ENCODE peak calls at places on chromosomes 12 and 14, in ten cellular contexts. P is epithelial cell of esophagus, S is HCT116, A is Calu3, I is HFFc6, R is adrenal gland, C is body of pancreas, D is MCF 10A, L is RWPE1, W is tibial nerve. H is an unnamed sample.

GRCh38 chr14:70642313-70643235 is 858 bp downstream of the TTC9 start:
- DNase-seq in W (no peak), R (no peak), A (peak), C (no peak), S (no peak), D (no peak), L (no peak), P (no peak), I (no peak), H (peak)

GRCh38 chr12:47709277-47710048 is 3.6 kb upstream of the RPAP3 start:
- DNase-seq in C (no peak), W (no peak), P (no peak), A (no peak), R (no peak), I (peak), L (no peak), D (no peak), S (no peak), H (no peak)

GRCh38 chr12:132497514-132498405 is 7.8 kb downstream of the FBRSL1 start:
- DNase-seq in C (no peak), A (no peak), P (no peak), I (no peak), D (no peak), W (no peak), L (no peak), R (no peak), S (no peak), H (no peak)

GRCh38 chr14:61517861-61518802 is 177.2 kb upstream of the HIF1A start:
- DNase-seq in R (no peak), S (no peak), L (no peak), W (no peak), P (no peak), I (no peak), D (no peak), C (peak), A (no peak), H (no peak)

GRCh38 chr12:109885616-109886015 is 5.3 kb upstream of the GLTP start:
- DNase-seq in W (no peak), S (no peak), R (no peak), L (no peak), I (no peak), A (no peak), P (peak), D (peak), C (no peak), H (no peak)

GRCh38 chr14:99663716-99664635 is 19.0 kb downstream of the HHIPL1 start:
- DNase-seq in I (no peak), W (no peak), S (no peak), R (no peak), P (no peak), L (no peak), D (no peak), C (no peak), A (no peak), H (no peak)

GRCh38 chr12:32997471-32997870 is 100.9 kb upstream of the PKP2 start:
- DNase-seq in A (no peak), I (no peak), D (no peak), L (no peak), W (no peak), S (no peak), R (no peak), P (peak), C (no peak), H (no peak)

GRCh38 chr12:46660276-46660675 is 165.5 kb downstream of the SLC38A4 start:
- DNase-seq in L (no peak), W (no peak), I (no peak), A (no peak), S (no peak), D (no peak), C (no peak), P (peak), R (no peak), H (no peak)

GRCh38 chr14:71130491-71131179 is 223.4 kb downstream of the PCNX1 start:
- DNase-seq in I (peak), S (no peak), P (peak), D (peak), R (peak), L (no peak), C (no peak), A (peak), W (no peak), H (peak)

GRCh38 chr14:79419571-79420327 is 791.6 kb downstream of the DIO2 start:
- DNase-seq in W (no peak), L (no peak), D (no peak), R (no peak), S (no peak), C (no peak), P (peak), A (no peak), I (no peak), H (no peak)

GRCh38 chr14:88248606-88249005 is 74.5 kb downstream of the KCNK10 start:
- DNase-seq in C (peak), L (no peak), P (peak), R (no peak), A (no peak), S (no peak), D (no peak), W (no peak), I (no peak), H (no peak)

GRCh38 chr12:25017336-25017735 is 68.4 kb upstream of the BCAT1 start:
- DNase-seq in S (no peak), P (peak), L (no peak), D (peak), C (no peak), W (no peak), I (peak), A (no peak), R (no peak), H (no peak)

GRCh38 chr12:118742426-118742825 is 238.9 kb upstream of the SRRM4 start:
- DNase-seq in S (no peak), L (no peak), W (no peak), I (no peak), R (no peak), A (no peak), P (no peak), C (no peak), D (no peak), H (no peak)

GRCh38 chr12:70692681-70693288 is 55.6 kb upstream of the PTPRB start:
- DNase-seq in C (no peak), A (no peak), W (no peak), D (peak), I (peak), L (peak), R (no peak), S (peak), P (peak), H (no peak)

GRCh38 chr12:1424674-1425395 is 169.5 kb downstream of the FBXL14 start:
- DNase-seq in I (no peak), A (no peak), S (no peak), L (no peak), W (no peak), C (no peak), D (no peak), P (no peak), R (no peak), H (no peak)

GRCh38 chr12:68675098-68675842 is 11.5 kb upstream of the NUP107 start:
- DNase-seq in S (no peak), A (no peak), C (peak), P (no peak), I (peak), W (no peak), R (peak), D (no peak), L (no peak), H (peak)

GRCh38 chr14:86038401-86038985 is 508.5 kb downstream of the FLRT2 start:
- DNase-seq in C (peak), S (no peak), I (peak), D (peak), W (no peak), L (peak), P (peak), R (peak), A (no peak), H (peak)

GRCh38 chr14:86035882-86036281 is 505.9 kb downstream of the FLRT2 start:
- DNase-seq in A (no peak), S (no peak), D (peak), C (peak), W (no peak), L (no peak), P (peak), I (peak), R (no peak), H (peak)
- TF ChIP-seq CTCF in A (no peak), S (no peak), D (peak), C (peak), W (no peak), L (no peak), P (peak), I (peak), R (no peak), H (no peak)

DNA sequence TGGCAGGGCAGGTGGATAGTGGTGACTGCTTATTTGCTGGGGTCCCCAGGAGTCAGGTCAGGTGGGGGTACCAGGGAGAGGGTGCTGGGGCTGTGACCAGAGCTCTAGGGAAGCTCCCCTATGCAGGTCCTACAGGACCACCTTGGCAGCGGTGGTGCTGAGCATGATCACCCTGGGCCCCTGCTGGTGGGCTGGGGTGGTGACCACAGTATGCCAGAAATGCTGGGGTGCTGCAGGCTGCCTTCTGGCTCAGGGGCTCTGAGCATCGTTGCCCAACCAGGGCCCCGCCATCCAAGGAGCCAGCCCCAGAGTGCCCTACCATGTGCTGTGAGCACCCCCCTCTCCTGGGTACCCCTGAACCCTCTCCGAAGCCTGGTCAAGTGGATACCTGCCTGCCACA is 17.5 kb upstream of the NUDT14 start:
- DNase-seq in R (no peak), W (no peak), A (no peak), P (no peak), C (no peak), S (no peak), D (no peak), L (no peak), I (no peak), H (no peak)
- TF ChIP-seq CTCF in R (no peak), W (no peak), A (no peak), P (no peak), C (no peak), S (peak), D (peak), L (no peak), I (peak), H (no peak)

GRCh38 chr12:112419269-112420133 is 754 bp downstream of the PTPN11 start:
- DNase-seq in C (peak), W (peak), P (peak), D (peak), L (peak), R (peak), S (no peak), I (peak), A (peak), H (peak)

GRCh38 chr12:112418248-112418595 is 525 bp upstream of the PTPN11 start:
- DNase-seq in D (no peak), R (no peak), C (no peak), W (no peak), P (no peak), L (no peak), I (no peak), A (no peak), S (no peak), H (peak)

GRCh38 chr12:112421363-112421762 is 2.6 kb downstream of the PTPN11 start:
- DNase-seq in W (no peak), L (no peak), C (no peak), S (no peak), R (no peak), I (no peak), D (no peak), P (no peak), A (no peak), H (no peak)

GRCh38 chr12:112420740-112421139 is 2.0 kb downstream of the PTPN11 start:
- DNase-seq in A (no peak), P (no peak), S (no peak), L (no peak), R (no peak), D (no peak), C (no peak), W (no peak), I (no peak), H (no peak)

GRCh38 chr12:112418596-112419268 is at the start of gene PTPN11:
- DNase-seq in R (peak), S (peak), A (peak), C (peak), W (peak), D (peak), P (peak), L (peak), I (peak), H (peak)
- TF ChIP-seq CTCF in R (no peak), S (peak), A (peak), C (no peak), W (peak), D (peak), P (no peak), L (peak), I (peak), H (peak)

GRCh38 chr14:38210587-38211257 is 3.0 kb downstream of the SSTR1 start:
- DNase-seq in D (no peak), C (peak), S (no peak), P (no peak), A (no peak), R (no peak), W (no peak), I (peak), L (no peak), H (no peak)
- TF ChIP-seq CTCF in D (no peak), C (no peak), S (no peak), P (no peak), A (no peak), R (no peak), W (no peak), I (peak), L (no peak), H (no peak)

GRCh38 chr12:54523637-54524036 is 25.8 kb upstream of the PDE1B start:
- DNase-seq in W (no peak), S (no peak), A (no peak), C (no peak), D (no peak), I (no peak), L (no peak), P (peak), R (no peak), H (no peak)

GRCh38 chr12:54529581-54529980 is 19.8 kb upstream of the PDE1B start:
- DNase-seq in P (no peak), S (no peak), A (no peak), D (no peak), I (no peak), R (no peak), C (no peak), W (no peak), L (no peak), H (no peak)

GRCh38 chr12:54525383-54525782 is 24.0 kb upstream of the PDE1B start:
- DNase-seq in R (no peak), A (no peak), L (no peak), I (no peak), W (no peak), C (no peak), P (no peak), S (no peak), D (no peak), H (no peak)

GRCh38 chr12:54527631-54527929 is 21.8 kb upstream of the PDE1B start:
- DNase-seq in L (no peak), I (no peak), P (no peak), R (no peak), S (no peak), D (no peak), C (no peak), A (no peak), W (no peak), H (no peak)

GRCh38 chr12:54526800-54527630 is 22.4 kb upstream of the PDE1B start:
- DNase-seq in W (no peak), L (peak), D (peak), I (peak), P (peak), S (peak), A (peak), C (peak), R (peak), H (peak)
- TF ChIP-seq CTCF in W (peak), L (peak), D (peak), I (peak), P (peak), S (peak), A (peak), C (peak), R (peak), H (peak)